ENCODE peak calls at places on chromosome 14, in four cellular contexts. O is K562, W is GM12878, X is HepG2. K is an unnamed sample. For H3K4me1, the result is how much of the 10 kb centered on the place peaks cover.

GRCh38 chr14:89422181-89422951 is 5.3 kb upstream of the FOXN3 start:
- DNase-seq in O (no peak), W (no peak), X (no peak), K (no peak)

GRCh38 chr14:21191261-21191808 is 35.5 kb upstream of the OR5AU1 start:
- DNase-seq in O (no peak), W (no peak), X (no peak), K (no peak)

GRCh38 chr14:28301179-28301578 is 465.4 kb upstream of the FOXG1 start:
- DNase-seq in O (no peak), W (no peak), X (no peak), K (no peak)

GRCh38 chr14:26448181-26448855 is 149.5 kb downstream of the NOVA1 start:
- DNase-seq in O (no peak), W (no peak), X (no peak), K (no peak)

GRCh38 chr14:101499513-101499912 is 61.8 kb upstream of the DIO3 start:
- DNase-seq in O (no peak), W (no peak), X (no peak), K (no peak)

GRCh38 chr14:55731881-55732498 is 152.0 kb downstream of the KTN1 start:
- DNase-seq in O (peak), W (no peak), X (peak), K (no peak)

GRCh38 chr14:44453433-44454171 is 53.5 kb downstream of the FSCB start:
- DNase-seq in O (no peak), W (no peak), X (no peak), K (peak)

GRCh38 chr14:91004987-91005386 is 55.5 kb downstream of the RPS6KA5 start:
- DNase-seq in O (no peak), W (no peak), X (no peak), K (no peak)

GRCh38 chr14:75249251-75249957 is 29.2 kb upstream of the FOS start:
- DNase-seq in O (peak), W (peak), X (no peak), K (no peak)

GRCh38 chr14:22689186-22689585 is 45.0 kb upstream of the OR6J1 start:
- DNase-seq in O (no peak), W (no peak), X (peak), K (peak)

GRCh38 chr14:22691171-22691570 is 47.0 kb upstream of the OR6J1 start:
- DNase-seq in O (no peak), W (no peak), X (no peak), K (no peak)

GRCh38 chr14:22685467-22685866 is 41.3 kb upstream of the OR6J1 start:
- DNase-seq in O (no peak), W (no peak), X (no peak), K (no peak)
- TF ChIP-seq CHD4 in O (no peak), W (no peak), X (no peak), K (no peak)

GRCh38 chr14:76928301-76928700 is 100.2 kb downstream of the IRF2BPL start:
- DNase-seq in O (no peak), W (no peak), X (no peak), K (no peak)
- H3K4me1 ChIP-seq in O (under half), W (under half), X (under half), K (under half)

GRCh38 chr14:33800735-33801163 is 150.1 kb downstream of the EGLN3 start:
- DNase-seq in O (no peak), W (no peak), X (no peak), K (no peak)

GRCh38 chr14:33802737-33803136 is 148.1 kb downstream of the EGLN3 start:
- DNase-seq in O (no peak), W (no peak), X (no peak), K (no peak)

GRCh38 chr14:33796356-33796755 is 154.5 kb downstream of the EGLN3 start:
- DNase-seq in O (no peak), W (no peak), X (no peak), K (no peak)

GRCh38 chr14:33794791-33795300 is 156.0 kb downstream of the EGLN3 start:
- DNase-seq in O (no peak), W (no peak), X (no peak), K (no peak)

GRCh38 chr14:33799705-33800269 is 151.1 kb downstream of the EGLN3 start:
- DNase-seq in O (no peak), W (no peak), X (no peak), K (no peak)
- TF ChIP-seq CHD4 in O (no peak), W (no peak), X (no peak), K (no peak)

GRCh38 chr14:68377459-68377858 is 415.4 kb downstream of the ZFP36L1 start:
- DNase-seq in O (peak), W (no peak), X (peak), K (no peak)

GRCh38 chr14:68377056-68377455 is 415.8 kb downstream of the ZFP36L1 start:
- DNase-seq in O (no peak), W (no peak), X (no peak), K (no peak)

GRCh38 chr14:68384335-68384734 is 408.5 kb downstream of the ZFP36L1 start:
- DNase-seq in O (no peak), W (no peak), X (no peak), K (no peak)

GRCh38 chr14:68379510-68380303 is 413.2 kb downstream of the ZFP36L1 start:
- DNase-seq in O (no peak), W (no peak), X (no peak), K (no peak)

GRCh38 chr14:68380304-68380840 is 412.5 kb downstream of the ZFP36L1 start:
- DNase-seq in O (no peak), W (peak), X (no peak), K (no peak)
- H3K4me1 ChIP-seq in O (under half), W (half or more), X (under half), K (under half)

GRCh38 chr14:64117671-64118402 is 176.3 kb downstream of the ESR2 start:
- DNase-seq in O (no peak), W (no peak), X (no peak), K (peak)

GRCh38 chr14:64114796-64115195 is 179.4 kb downstream of the ESR2 start:
- DNase-seq in O (no peak), W (no peak), X (no peak), K (no peak)

GRCh38 chr14:64114166-64114565 is 180.0 kb downstream of the ESR2 start:
- DNase-seq in O (no peak), W (no peak), X (no peak), K (no peak)

GRCh38 chr14:64113279-64113678 is 180.9 kb downstream of the ESR2 start:
- DNase-seq in O (no peak), W (no peak), X (no peak), K (no peak)

DNA sequence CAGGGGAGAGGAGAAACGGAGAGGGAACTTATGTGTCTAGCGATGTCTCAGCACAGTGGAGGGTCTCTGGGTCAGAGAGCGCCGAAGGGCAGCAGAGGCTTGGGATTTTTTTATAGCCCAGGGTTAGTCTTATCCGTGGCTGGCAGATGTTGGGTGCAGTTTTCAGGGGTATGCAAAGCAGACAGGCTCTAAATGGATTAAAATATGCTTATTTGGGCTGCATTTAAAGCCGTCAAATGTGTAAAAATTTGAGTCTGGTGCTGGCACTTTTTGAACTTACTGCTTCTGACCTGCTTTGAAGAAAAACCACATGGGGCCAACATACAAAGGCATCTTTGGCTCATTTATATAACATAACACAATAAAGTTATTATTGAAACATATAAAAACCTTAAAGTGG is 178.8 kb downstream of the ESR2 start:
- DNase-seq in O (no peak), W (no peak), X (no peak), K (no peak)
- TF ChIP-seq CHD4 in O (no peak), W (no peak), X (no peak), K (no peak)